ENCODE peak calls at places on chromosomes 6 and 20, in nine cellular contexts. P, O, M, D, H, R, I, Q and K are unnamed samples.

GRCh38 chr6:30960907-30961673 is 20.3 kb downstream of the MUCL3 start:
- DNase-seq in P (no peak), O (no peak), M (no peak), D (no peak), H (peak), R (peak), I (no peak), Q (peak), K (no peak)

GRCh38 chr20:33282991-33283555 is at the start of gene BPIFB1:
- DNase-seq in P (no peak), O (no peak), M (no peak), D (no peak), H (no peak), R (no peak), I (peak), Q (no peak), K (no peak)

GRCh38 chr6:127117979-127118504 is 429 bp upstream of the RSPO3 start:
- DNase-seq in P (no peak), O (no peak), M (peak), D (no peak), H (no peak), R (no peak), I (peak), Q (no peak), K (no peak)

GRCh38 chr6:136067731-136068341 is 182.3 kb downstream of the MTFR2 start:
- DNase-seq in P (no peak), O (no peak), M (no peak), D (no peak), H (peak), R (peak), I (no peak), Q (peak), K (peak)

GRCh38 chr20:44467289-44467883 is 8.3 kb upstream of the TTPAL start:
- DNase-seq in P (peak), O (no peak), M (no peak), D (no peak), H (no peak), R (no peak), I (peak), Q (peak), K (peak)

GRCh38 chr6:143397229-143398222 is 53.0 kb downstream of the ADAT2 start:
- DNase-seq in P (peak), O (no peak), M (peak), D (peak), H (peak), R (peak), I (peak), Q (peak), K (peak)

GRCh38 chr20:61589055-61589385 is 337.0 kb downstream of the CDH4 start:
- DNase-seq in P (no peak), O (no peak), M (peak), D (no peak), H (peak), R (peak), I (no peak), Q (peak), K (peak)

GRCh38 chr20:34985439-34986310 is 30.0 kb downstream of the MYH7B start:
- DNase-seq in P (no peak), O (no peak), M (no peak), D (no peak), H (no peak), R (no peak), I (no peak), Q (no peak), K (no peak)

GRCh38 chr20:45017859-45018258 is 51.5 kb downstream of the STK4 start:
- DNase-seq in P (no peak), O (no peak), M (no peak), D (no peak), H (peak), R (no peak), I (no peak), Q (no peak), K (no peak)

GRCh38 chr6:26472549-26473245 is 14.9 kb downstream of the BTN2A1 start:
- DNase-seq in P (no peak), O (no peak), M (no peak), D (no peak), H (no peak), R (no peak), I (no peak), Q (no peak), K (no peak)
- H3K4me3 ChIP-seq in P (no peak), O (no peak), M (no peak), D (no peak), H (no peak), R (no peak), I (no peak), Q (no peak), K (no peak)

GRCh38 chr20:3471397-3472021 is 691 bp downstream of the ATRN start:
- DNase-seq in P (no peak), O (no peak), M (no peak), D (no peak), H (no peak), R (no peak), I (no peak), Q (no peak), K (no peak)
- H3K4me3 ChIP-seq in P (peak), O (peak), M (peak), D (peak), H (peak), R (peak), I (peak), Q (peak), K (peak)

DNA sequence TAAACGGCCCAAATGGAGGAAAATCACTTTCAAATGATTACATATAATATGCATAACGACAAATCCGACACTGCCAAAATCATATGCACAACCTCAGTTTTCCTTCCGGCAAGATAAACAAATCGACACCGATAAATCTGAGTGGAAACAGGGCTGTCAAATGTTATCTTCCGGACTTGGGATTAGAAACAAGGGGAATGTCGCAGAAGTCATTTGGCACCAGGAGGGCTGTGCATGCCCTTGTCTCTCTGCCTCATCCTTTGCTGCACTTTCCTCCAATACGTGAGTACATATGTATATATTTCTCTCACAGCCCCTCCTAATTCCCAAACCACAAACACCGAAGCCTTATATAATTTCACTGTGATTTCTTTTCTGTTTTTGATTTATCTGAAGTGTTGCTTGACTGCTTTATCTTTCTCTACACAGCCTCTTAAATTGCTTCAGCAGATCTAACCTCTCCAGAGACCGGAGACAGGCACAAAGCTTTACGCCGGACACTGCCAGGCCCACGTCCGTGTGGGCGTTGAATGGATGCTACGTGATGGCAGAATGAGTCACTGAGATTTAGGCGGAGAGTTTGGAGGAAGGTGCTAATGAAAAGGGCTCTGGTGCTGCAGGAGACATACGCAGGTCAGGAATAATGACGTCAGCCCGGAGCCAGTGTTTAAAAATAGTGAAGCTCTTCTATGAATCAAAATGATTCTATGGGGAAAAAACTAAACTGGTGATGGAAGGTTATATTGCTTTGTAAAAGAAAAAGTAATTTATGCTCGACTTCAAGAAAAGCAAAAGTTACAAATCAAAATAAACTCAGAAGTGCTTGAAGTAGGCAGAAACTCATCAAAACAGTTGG is 21.0 kb upstream of the PRELID3B start:
- DNase-seq in P (no peak), O (no peak), M (peak), D (peak), H (peak), R (peak), I (no peak), Q (peak), K (peak)
- H3K4me3 ChIP-seq in P (no peak), O (no peak), M (no peak), D (no peak), H (no peak), R (no peak), I (no peak), Q (peak), K (no peak)

DNA sequence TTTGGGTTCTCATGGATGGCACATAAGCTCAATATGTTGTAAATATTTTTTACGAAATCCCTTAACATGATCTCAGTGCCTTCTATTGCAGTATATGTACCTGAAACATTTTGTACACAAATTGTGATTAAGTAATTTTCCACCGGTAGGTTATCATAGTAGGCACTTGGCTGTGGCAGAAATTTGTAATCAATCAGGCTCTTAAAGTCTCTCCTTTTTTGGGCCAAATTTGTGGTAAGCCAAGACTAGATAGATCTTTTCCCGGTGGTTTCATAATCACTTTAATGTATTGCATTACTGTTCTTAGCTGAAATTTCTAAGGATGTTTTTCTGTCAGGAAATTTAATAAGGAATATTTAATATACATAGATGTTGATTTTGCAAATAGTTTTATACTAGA is 3.1 kb downstream of the PCMT1 start:
- DNase-seq in P (no peak), O (no peak), M (no peak), D (no peak), H (no peak), R (no peak), I (no peak), Q (peak), K (peak)
- H3K4me3 ChIP-seq in P (no peak), O (no peak), M (no peak), D (no peak), H (no peak), R (no peak), I (no peak), Q (no peak), K (no peak)

GRCh38 chr6:113862112-113862511 is 5.0 kb downstream of the MARCKS start:
- DNase-seq in P (no peak), O (no peak), M (no peak), D (no peak), H (peak), R (no peak), I (no peak), Q (no peak), K (no peak)
- H3K4me3 ChIP-seq in P (no peak), O (no peak), M (no peak), D (no peak), H (peak), R (no peak), I (no peak), Q (no peak), K (no peak)

GRCh38 chr6:76876922-76877553 is 586.3 kb downstream of the HTR1B start:
- DNase-seq in P (no peak), O (no peak), M (no peak), D (no peak), H (no peak), R (peak), I (no peak), Q (peak), K (peak)
- H3K4me3 ChIP-seq in P (no peak), O (no peak), M (no peak), D (no peak), H (no peak), R (no peak), I (no peak), Q (peak), K (no peak)

GRCh38 chr6:116278853-116279231 is 888 bp downstream of the TSPYL1 start:
- DNase-seq in P (peak), O (peak), M (no peak), D (peak), H (no peak), R (peak), I (peak), Q (peak), K (peak)

GRCh38 chr6:116280161-116280959 is 630 bp upstream of the TSPYL1 start:
- DNase-seq in P (no peak), O (no peak), M (no peak), D (no peak), H (no peak), R (peak), I (no peak), Q (peak), K (peak)

GRCh38 chr6:116282698-116283097 is 3.0 kb upstream of the TSPYL1 start:
- DNase-seq in P (no peak), O (no peak), M (no peak), D (no peak), H (no peak), R (peak), I (no peak), Q (no peak), K (no peak)

GRCh38 chr6:116279232-116280160 is at the start of gene TSPYL1:
- DNase-seq in P (peak), O (peak), M (peak), D (peak), H (peak), R (peak), I (peak), Q (peak), K (peak)

DNA sequence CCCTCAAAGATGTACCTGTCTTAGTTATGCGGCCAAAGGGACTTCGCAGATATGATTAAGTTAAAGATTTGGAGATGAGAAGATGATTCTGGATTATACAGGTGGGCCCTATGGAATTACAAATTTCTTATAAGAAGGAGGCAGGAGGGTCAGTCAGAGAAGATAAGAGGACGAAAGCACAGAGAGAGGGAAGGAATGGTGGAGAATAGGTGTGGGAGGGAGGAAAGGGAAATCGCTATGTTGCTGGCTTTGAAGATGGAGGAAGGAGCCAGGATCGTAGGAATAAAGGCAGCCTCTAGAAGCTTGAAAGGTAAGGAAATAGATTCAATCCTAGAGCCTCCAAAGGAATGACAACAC is 1.2 kb upstream of the TSPYL1 start:
- DNase-seq in P (no peak), O (no peak), M (no peak), D (no peak), H (no peak), R (no peak), I (no peak), Q (no peak), K (no peak)
- H3K4me3 ChIP-seq in P (no peak), O (peak), M (no peak), D (no peak), H (no peak), R (no peak), I (no peak), Q (no peak), K (no peak)